ENCODE peak calls at places on chromosomes 5 and 9, in nine cellular contexts. I is WTC11, F is MM.1S, K is endothelial cell, Y is progenitor cell of endocrine pancreas, L is HCT116, T is fibroblast of pulmonary artery, P is AG09309, H is cardiac muscle cell. C is an unnamed sample.

GRCh38 chr9:76545191-76545590 is 86.2 kb downstream of the GCNT1 start:
- DNase-seq in I (no peak), F (no peak), K (no peak), Y (no peak), L (no peak), T (no peak), P (no peak), H (no peak), C (no peak)

GRCh38 chr9:92710368-92710767 is 40.4 kb upstream of the IPPK start:
- DNase-seq in I (no peak), F (no peak), K (no peak), Y (no peak), L (no peak), T (no peak), P (no peak), H (no peak), C (no peak)

GRCh38 chr5:111649516-111649915 is 107.5 kb downstream of the NREP start:
- DNase-seq in I (no peak), F (no peak), K (no peak), Y (no peak), L (no peak), T (no peak), P (no peak), H (no peak), C (no peak)

GRCh38 chr5:147782053-147783028 is at the start of gene JAKMIP2:
- DNase-seq in I (peak), F (peak), K (peak), Y (peak), L (no peak), T (peak), P (no peak), H (peak), C (peak)

GRCh38 chr9:113223963-113224362 is 2.6 kb downstream of the SLC31A1 start:
- DNase-seq in I (no peak), F (no peak), K (no peak), Y (no peak), L (no peak), T (peak), P (peak), H (no peak), C (no peak)

GRCh38 chr9:138044485-138045383 is 167.2 kb downstream of the CACNA1B start:
- DNase-seq in I (no peak), F (no peak), K (no peak), Y (no peak), L (no peak), T (no peak), P (no peak), H (no peak), C (no peak)

GRCh38 chr9:15697459-15697858 is 144.6 kb downstream of the CCDC171 start:
- DNase-seq in I (no peak), F (no peak), K (no peak), Y (no peak), L (no peak), T (peak), P (peak), H (no peak), C (no peak)

GRCh38 chr9:87891754-87892153 is 9.1 kb downstream of the SPATA31E1 start:
- DNase-seq in I (no peak), F (no peak), K (no peak), Y (no peak), L (no peak), T (peak), P (no peak), H (no peak), C (no peak)

GRCh38 chr9:127734747-127735529 is at the start of gene TOR2A:
- DNase-seq in I (peak), F (peak), K (peak), Y (peak), L (peak), T (peak), P (peak), H (peak), C (peak)

GRCh38 chr5:79241535-79241979 is 5.6 kb downstream of the JMY start:
- DNase-seq in I (no peak), F (no peak), K (no peak), Y (no peak), L (no peak), T (no peak), P (no peak), H (no peak), C (no peak)

GRCh38 chr9:36831381-36832231 is 202.5 kb downstream of the PAX5 start:
- DNase-seq in I (no peak), F (no peak), K (no peak), Y (no peak), L (no peak), T (no peak), P (no peak), H (no peak), C (no peak)

GRCh38 chr9:99954108-99954507 is 47.7 kb downstream of the STX17 start:
- DNase-seq in I (no peak), F (no peak), K (no peak), Y (no peak), L (no peak), T (no peak), P (no peak), H (no peak), C (no peak)

GRCh38 chr9:136546697-136547481 is 1.0 kb upstream of the NOTCH1 start:
- DNase-seq in I (no peak), F (peak), K (no peak), Y (no peak), L (no peak), T (peak), P (no peak), H (peak), C (no peak)

GRCh38 chr9:34686231-34686630 is 4.8 kb downstream of the CCL19 start:
- DNase-seq in I (no peak), F (no peak), K (no peak), Y (no peak), L (no peak), T (no peak), P (no peak), H (no peak), C (no peak)

GRCh38 chr9:121349009-121349408 is 21.0 kb downstream of the STOM start:
- DNase-seq in I (no peak), F (no peak), K (no peak), Y (no peak), L (no peak), T (no peak), P (no peak), H (no peak), C (no peak)

GRCh38 chr9:35948901-35949318 is 9.0 kb downstream of the OR2S2 start:
- DNase-seq in I (no peak), F (no peak), K (no peak), Y (no peak), L (no peak), T (no peak), P (no peak), H (peak), C (no peak)

GRCh38 chr5:181221792-181222629 is 1.1 kb upstream of the TRIM41 start:
- DNase-seq in I (peak), F (peak), K (peak), Y (peak), L (peak), T (peak), P (peak), H (peak), C (peak)

GRCh38 chr9:133238851-133239532 is 29.9 kb upstream of the OBP2B start:
- DNase-seq in I (peak), F (no peak), K (peak), Y (peak), L (peak), T (peak), P (no peak), H (peak), C (peak)

GRCh38 chr5:72246954-72247442 is 73.0 kb downstream of the MRPS27 start:
- DNase-seq in I (no peak), F (no peak), K (no peak), Y (no peak), L (no peak), T (peak), P (no peak), H (no peak), C (no peak)

DNA sequence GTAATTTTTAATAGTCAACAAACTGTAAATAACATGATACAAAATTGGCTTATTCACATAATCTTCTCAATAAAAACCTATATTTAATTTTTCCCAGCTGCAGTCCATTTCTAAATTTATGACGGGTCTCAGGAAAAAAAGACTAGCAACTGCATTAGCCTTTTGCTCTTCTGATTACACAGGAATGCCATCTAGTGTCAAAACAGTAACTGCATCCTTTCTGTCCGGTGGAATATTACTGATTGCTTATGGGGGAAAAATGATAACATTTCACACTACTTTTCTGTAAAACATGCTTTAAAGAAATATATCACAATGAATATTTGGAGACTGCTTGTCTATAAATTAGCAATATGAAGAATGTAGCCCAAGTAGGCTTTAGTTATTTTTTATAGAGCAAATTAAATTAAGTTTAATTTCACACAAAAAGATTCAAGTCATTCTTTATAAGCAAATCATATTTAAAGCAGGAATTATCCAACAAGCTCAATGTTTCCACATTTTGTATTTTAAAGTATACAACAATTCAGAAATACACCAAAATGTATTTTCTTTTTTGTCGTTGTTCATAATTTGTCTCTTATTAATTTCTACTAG is 534.7 kb downstream of the CDH10 start:
- DNase-seq in I (no peak), F (peak), K (no peak), Y (no peak), L (no peak), T (peak), P (no peak), H (peak), C (no peak)
- TF ChIP-seq CTCF in I (no peak), F (peak), K (peak), Y (peak), L (peak), T (peak), P (no peak), H (peak), C (peak)

GRCh38 chr5:41346609-41347008 is 133.3 kb upstream of the C6 start:
- DNase-seq in I (no peak), F (no peak), K (no peak), Y (no peak), L (peak), T (peak), P (no peak), H (no peak), C (no peak)
- TF ChIP-seq CTCF in I (no peak), F (no peak), K (no peak), Y (no peak), L (peak), T (peak), P (peak), H (peak), C (no peak)

GRCh38 chr5:61055434-61056006 is 106.7 kb downstream of the SMIM15 start:
- DNase-seq in I (no peak), F (peak), K (peak), Y (no peak), L (no peak), T (peak), P (no peak), H (peak), C (no peak)
- TF ChIP-seq CTCF in I (peak), F (peak), K (peak), Y (peak), L (peak), T (peak), P (peak), H (peak), C (peak)

GRCh38 chr5:150561571-150562295 is 53.8 kb downstream of the NDST1 start:
- DNase-seq in I (no peak), F (no peak), K (no peak), Y (no peak), L (no peak), T (no peak), P (no peak), H (no peak), C (no peak)

GRCh38 chr5:150565868-150566267 is 57.9 kb downstream of the NDST1 start:
- DNase-seq in I (no peak), F (no peak), K (no peak), Y (no peak), L (no peak), T (no peak), P (no peak), H (no peak), C (no peak)

GRCh38 chr5:150561192-150561512 is 53.2 kb downstream of the NDST1 start:
- DNase-seq in I (no peak), F (no peak), K (no peak), Y (no peak), L (no peak), T (no peak), P (no peak), H (no peak), C (no peak)

GRCh38 chr5:150560401-150561191 is 52.7 kb downstream of the NDST1 start:
- DNase-seq in I (peak), F (peak), K (peak), Y (peak), L (peak), T (peak), P (peak), H (peak), C (peak)

DNA sequence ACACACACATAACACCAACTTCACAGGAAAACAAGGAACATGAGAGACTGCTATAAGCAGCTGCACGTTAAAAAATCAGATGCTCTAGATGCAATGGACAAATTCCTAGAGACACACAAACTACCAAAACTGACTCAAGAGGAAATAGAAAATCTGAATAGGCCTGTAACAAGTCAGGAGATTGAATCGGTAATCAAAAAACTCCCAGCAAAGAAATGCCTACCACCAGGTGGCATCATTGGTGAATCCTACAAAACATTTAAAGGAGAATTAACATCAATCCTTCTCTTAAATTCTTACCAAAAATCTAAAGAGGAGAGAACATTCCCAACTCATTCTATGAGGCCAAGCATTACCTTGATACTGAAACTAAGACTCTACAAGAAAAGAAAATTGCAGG is 54.9 kb downstream of the NDST1 start:
- DNase-seq in I (peak), F (peak), K (peak), Y (no peak), L (peak), T (peak), P (no peak), H (peak), C (no peak)
- TF ChIP-seq CTCF in I (peak), F (peak), K (peak), Y (peak), L (peak), T (peak), P (peak), H (peak), C (peak)

DNA sequence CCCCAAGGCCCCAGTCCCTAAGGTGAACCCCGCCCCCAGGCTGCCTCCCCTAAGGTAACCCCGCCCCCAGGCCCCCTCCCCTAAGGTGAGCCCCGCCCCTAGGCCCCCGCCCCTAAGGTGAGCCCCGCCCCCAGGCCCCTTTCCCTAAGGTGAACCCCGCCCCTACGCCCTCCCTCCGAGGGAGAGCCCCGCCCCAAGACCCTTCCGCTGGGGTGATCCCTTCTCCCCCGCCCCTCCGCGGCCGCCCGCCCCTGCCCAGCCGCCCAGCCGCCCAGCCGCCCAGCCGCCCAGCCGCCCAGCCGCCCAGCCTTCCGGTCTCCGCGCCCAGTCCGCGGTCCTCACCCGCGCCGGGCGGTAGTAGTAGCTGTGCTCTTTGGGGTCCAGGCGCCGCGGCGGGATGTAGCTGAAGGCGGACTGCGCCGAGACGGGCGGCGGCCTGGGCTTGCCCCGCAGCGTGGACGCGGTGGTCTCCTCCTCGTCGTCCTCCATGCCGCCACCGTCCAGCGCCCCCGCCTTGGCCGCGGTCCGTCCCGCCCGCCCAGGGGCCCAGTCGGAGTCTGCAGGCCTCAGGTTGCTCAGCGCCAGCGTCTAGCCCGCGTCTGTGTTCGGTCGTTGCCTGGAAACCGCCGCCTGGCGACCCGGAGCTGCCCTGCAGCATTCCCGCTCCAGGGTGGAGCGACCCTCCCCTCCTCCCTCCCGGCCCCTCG is at the start of gene CFAP90:
- DNase-seq in I (peak), F (no peak), K (peak), Y (peak), L (no peak), T (peak), P (no peak), H (peak), C (peak)
- TF ChIP-seq CTCF in I (no peak), F (no peak), K (peak), Y (peak), L (no peak), T (peak), P (peak), H (peak), C (peak)

GRCh38 chr5:112915831-112916230 is 6.2 kb downstream of the REEP5 start:
- DNase-seq in I (no peak), F (peak), K (no peak), Y (no peak), L (no peak), T (no peak), P (no peak), H (no peak), C (no peak)

GRCh38 chr5:112918136-112918535 is 3.9 kb downstream of the REEP5 start:
- DNase-seq in I (no peak), F (no peak), K (no peak), Y (no peak), L (no peak), T (no peak), P (no peak), H (no peak), C (no peak)

GRCh38 chr5:112918679-112919078 is 3.3 kb downstream of the REEP5 start:
- DNase-seq in I (no peak), F (no peak), K (no peak), Y (no peak), L (no peak), T (no peak), P (no peak), H (no peak), C (no peak)

GRCh38 chr5:112914584-112914983 is 7.4 kb downstream of the REEP5 start:
- DNase-seq in I (no peak), F (no peak), K (no peak), Y (no peak), L (no peak), T (peak), P (no peak), H (peak), C (no peak)

GRCh38 chr5:112917453-112918005 is 4.5 kb downstream of the REEP5 start:
- DNase-seq in I (peak), F (no peak), K (peak), Y (no peak), L (no peak), T (peak), P (no peak), H (peak), C (peak)
- TF ChIP-seq CTCF in I (peak), F (peak), K (no peak), Y (no peak), L (peak), T (peak), P (peak), H (peak), C (no peak)

DNA sequence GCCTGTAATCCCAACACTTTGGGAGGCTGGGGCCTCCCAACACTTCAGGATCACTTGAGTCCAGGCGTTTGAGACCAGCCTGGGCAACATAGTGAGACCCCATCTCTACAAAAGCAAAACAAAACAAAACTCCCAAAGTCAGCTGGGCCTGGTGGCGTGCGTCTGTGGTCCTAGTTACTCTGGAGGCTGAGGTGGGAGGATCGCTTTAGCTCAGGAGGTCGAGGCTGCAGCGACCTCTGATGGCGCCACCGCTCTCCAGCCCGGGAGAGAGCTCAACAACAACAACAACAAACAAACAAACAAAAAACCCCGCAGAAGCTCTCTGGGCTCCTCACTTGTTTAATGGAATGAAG is 528 bp downstream of the ACOT12 start:
- DNase-seq in I (no peak), F (no peak), K (no peak), Y (no peak), L (no peak), T (no peak), P (no peak), H (no peak), C (no peak)
- TF ChIP-seq CTCF in I (no peak), F (no peak), K (no peak), Y (no peak), L (no peak), T (no peak), P (no peak), H (peak), C (no peak)

GRCh38 chr5:179187229-179187678 is 127.1 kb downstream of the ZNF354C start:
- DNase-seq in I (peak), F (no peak), K (no peak), Y (no peak), L (no peak), T (no peak), P (no peak), H (no peak), C (peak)
- TF ChIP-seq CTCF in I (no peak), F (no peak), K (peak), Y (peak), L (peak), T (peak), P (no peak), H (peak), C (peak)